ENCODE peak calls at places on chromosomes 11 and 22, in four cellular contexts. X, O, I and M are unnamed samples.

GRCh38 chr11:84390441-84391078 is 1104.4 kb upstream of the CCDC90B start:
- DNase-seq in X (no peak), I (no peak), O (peak; percentile 3), M (peak; percentile 0)

GRCh38 chr22:30728829-30729228 is 34.2 kb downstream of the OSBP2 start:
- DNase-seq in O (no peak), I (no peak), X (no peak), M (no peak)

GRCh38 chr11:59647245-59647965 is 21.4 kb downstream of the PATL1 start:
- DNase-seq in I (no peak), O (no peak), X (no peak), M (no peak)

GRCh38 chr11:47003180-47003877 is 66.8 kb downstream of the CSTPP1 start:
- DNase-seq in X (no peak), O (no peak), I (no peak), M (peak; percentile 15)

GRCh38 chr11:35362571-35362980 is 56.8 kb downstream of the SLC1A2 start:
- DNase-seq in I (no peak), O (no peak), X (no peak), M (no peak)

GRCh38 chr11:131914299-131914902 is 544.0 kb downstream of the NTM start:
- DNase-seq in I (no peak), O (peak; percentile 59), X (no peak), M (no peak)

GRCh38 chr11:116240661-116241060 is 532.1 kb downstream of the BUD13 start:
- DNase-seq in O (peak; percentile 33), X (no peak), I (no peak), M (no peak)

GRCh38 chr11:13009921-13010736 is 1.0 kb downstream of the RASSF10 start:
- DNase-seq in O (peak; percentile 20), I (peak; percentile 56), X (no peak), M (no peak)

GRCh38 chr11:117941163-117941707 is 12.0 kb upstream of the TMPRSS13 start:
- DNase-seq in X (no peak), I (no peak), O (no peak), M (no peak)

GRCh38 chr22:43429426-43429825 is 17.6 kb downstream of the MPPED1 start:
- DNase-seq in X (no peak), I (no peak), O (no peak), M (no peak)

GRCh38 chr11:1050581-1051355 is 14.2 kb upstream of the MUC6 start:
- DNase-seq in I (peak; percentile 77), X (no peak), O (peak; percentile 57), M (peak; percentile 85)

GRCh38 chr11:95512682-95513081 is 276.9 kb downstream of the FAM76B start:
- DNase-seq in O (peak; percentile 90), X (peak; percentile 76), I (no peak), M (peak; percentile 86)

GRCh38 chr11:84232511-84232910 is 946.3 kb upstream of the CCDC90B start:
- DNase-seq in X (no peak), O (no peak), I (no peak), M (no peak)

GRCh38 chr11:36108812-36109498 is 165.1 kb downstream of the LDLRAD3 start:
- DNase-seq in I (no peak), X (no peak), O (no peak), M (no peak)

GRCh38 chr11:43582024-43582836 is 98.3 kb upstream of the HSD17B12 start:
- DNase-seq in O (no peak), X (no peak), I (peak; percentile 14), M (no peak)

GRCh38 chr11:129973809-129974208 is 28.8 kb downstream of the PRDM10 start:
- DNase-seq in O (no peak), X (no peak), I (peak; percentile 62), M (no peak)

GRCh38 chr11:116457336-116458007 is 315.3 kb downstream of the BUD13 start:
- DNase-seq in X (no peak), I (no peak), O (no peak), M (no peak)

GRCh38 chr11:87035976-87036583 is 1.7 kb upstream of the TMEM135 start:
- DNase-seq in I (no peak), O (no peak), X (no peak), M (no peak)

GRCh38 chr11:46026616-46027293 is 94.5 kb downstream of the PHF21A start:
- DNase-seq in O (peak; percentile 77), I (no peak), X (no peak), M (no peak)